ENCODE peak calls at places on chromosomes 7 and 10, in five cellular contexts. I is heart right ventricle; Y is esophagus squamous epithelium; V is CD8-positive, alpha-beta memory T cell; W is mesendoderm. P is an unnamed sample.

GRCh38 chr7:44796034-44796503 is 412 bp upstream of the PPIA start:
- DNase-seq in V (no peak), Y (no peak), I (no peak), W (peak), P (peak)

GRCh38 chr10:17643339-17643754 is 604 bp upstream of the STAM start:
- DNase-seq in V (no peak), I (peak), Y (no peak), W (peak), P (no peak)

GRCh38 chr10:67607472-67607871 is 88.5 kb downstream of the CTNNA3 start:
- DNase-seq in W (no peak), Y (no peak), I (no peak), V (no peak), P (no peak)

GRCh38 chr7:46660402-46660801 is 739.3 kb upstream of the IGFBP3 start:
- DNase-seq in W (no peak), Y (no peak), V (no peak), I (no peak), P (no peak)

GRCh38 chr7:42677751-42678231 is 234.1 kb downstream of the C7orf25 start:
- DNase-seq in V (no peak), I (no peak), Y (no peak), W (no peak), P (no peak)

GRCh38 chr10:15802375-15802949 is 57.8 kb downstream of the MINDY3 start:
- DNase-seq in Y (no peak), W (peak), I (no peak), V (no peak), P (peak)

GRCh38 chr7:144391823-144392255 is 11.7 kb downstream of the NOBOX start:
- DNase-seq in I (peak), Y (no peak), W (peak), V (no peak), P (no peak)

GRCh38 chr7:92766461-92767003 is 69.8 kb downstream of the CDK6 start:
- DNase-seq in W (no peak), I (no peak), V (no peak), Y (no peak), P (no peak)

GRCh38 chr10:36185096-36185495 is 543.0 kb upstream of the FZD8 start:
- DNase-seq in Y (no peak), V (no peak), W (no peak), I (no peak), P (no peak)

GRCh38 chr10:73998623-73999622 is 1.0 kb downstream of the VCL start:
- DNase-seq in W (peak), I (peak), V (peak), Y (no peak), P (peak)

GRCh38 chr7:40162516-40162915 is 27.7 kb downstream of the SUGCT start:
- DNase-seq in I (no peak), V (no peak), W (no peak), Y (no peak), P (no peak)

GRCh38 chr10:72542396-72542815 is 83.5 kb downstream of the MICU1 start:
- DNase-seq in Y (no peak), W (no peak), V (no peak), I (no peak), P (no peak)

GRCh38 chr10:132413226-132414205 is 16.5 kb downstream of the PWWP2B start:
- DNase-seq in I (no peak), V (no peak), Y (no peak), W (no peak), P (no peak)

GRCh38 chr10:80487791-80488538 is 33.9 kb downstream of the TSPAN14 start:
- DNase-seq in W (no peak), I (no peak), Y (no peak), V (peak), P (no peak)

GRCh38 chr7:88200793-88201192 is 19.0 kb downstream of the SRI start:
- DNase-seq in Y (no peak), V (no peak), I (no peak), W (peak), P (no peak)

GRCh38 chr10:9545073-9545472 is 1472.6 kb upstream of the CELF2 start:
- DNase-seq in W (peak), I (no peak), Y (no peak), V (no peak), P (no peak)

GRCh38 chr7:95317966-95318365 is 6.4 kb downstream of the PON1 start:
- DNase-seq in Y (no peak), W (no peak), V (no peak), I (no peak), P (no peak)

GRCh38 chr7:7099584-7100014 is 82.7 kb upstream of the C1GALT1 start:
- DNase-seq in I (peak), W (peak), Y (no peak), V (no peak), P (peak)

GRCh38 chr7:138630059-138630610 is 71.0 kb downstream of the SVOPL start:
- DNase-seq in Y (no peak), I (no peak), V (no peak), W (no peak), P (no peak)

GRCh38 chr7:49911906-49912305 is 138.5 kb downstream of the VWC2 start:
- DNase-seq in W (no peak), Y (no peak), V (no peak), I (no peak), P (no peak)

GRCh38 chr7:105107458-105107857 is 93.5 kb downstream of the KMT2E start:
- DNase-seq in I (no peak), W (no peak), Y (no peak), V (no peak), P (no peak)

GRCh38 chr7:136869991-136870798 is 1.7 kb downstream of the CHRM2 start:
- DNase-seq in I (peak), Y (no peak), V (no peak), W (peak), P (peak)

GRCh38 chr7:92848441-92848840 is 12.1 kb upstream of the CDK6 start:
- DNase-seq in I (no peak), W (peak), Y (no peak), V (no peak), P (no peak)

GRCh38 chr7:133081119-133081604 is 728 bp downstream of the CHCHD3 start:
- DNase-seq in I (peak), V (no peak), Y (no peak), W (peak), P (peak)

GRCh38 chr7:17371656-17372524 is 73.4 kb downstream of the AHR start:
- DNase-seq in Y (no peak), W (peak), I (no peak), V (no peak), P (peak)

GRCh38 chr10:89861584-89862287 is 160.3 kb downstream of the KIF20B start:
- DNase-seq in Y (no peak), W (peak), I (no peak), V (no peak), P (peak)
- H3K27ac ChIP-seq in Y (no peak), W (no peak), I (no peak), V (no peak), P (no peak)

GRCh38 chr10:7622969-7623368 is 43.8 kb downstream of the ITIH5 start:
- DNase-seq in Y (no peak), V (no peak), I (no peak), W (peak), P (no peak)

GRCh38 chr10:7626283-7626682 is 40.5 kb downstream of the ITIH5 start:
- DNase-seq in Y (no peak), V (no peak), W (no peak), I (no peak), P (peak)

GRCh38 chr10:7625009-7625408 is 41.8 kb downstream of the ITIH5 start:
- DNase-seq in Y (no peak), I (no peak), V (no peak), W (no peak), P (no peak)

GRCh38 chr10:7625836-7626235 is 40.9 kb downstream of the ITIH5 start:
- DNase-seq in Y (no peak), I (no peak), V (no peak), W (no peak), P (no peak)
- H3K27ac ChIP-seq in Y (peak), I (no peak), V (no peak), W (no peak), P (no peak)

GRCh38 chr10:339038-339391 is 203.8 kb downstream of the ZMYND11 start:
- DNase-seq in I (no peak), W (no peak), V (no peak), Y (no peak), P (no peak)
- H3K27ac ChIP-seq in I (no peak), W (no peak), V (no peak), Y (no peak), P (no peak)

GRCh38 chr7:11714676-11715075 is 117.3 kb downstream of the THSD7A start:
- DNase-seq in I (no peak), V (no peak), Y (no peak), W (no peak), P (peak)
- H3K27ac ChIP-seq in I (no peak), V (no peak), Y (no peak), W (no peak), P (peak)

GRCh38 chr10:124339119-124339807 is 79.5 kb downstream of the OAT start:
- DNase-seq in I (no peak), V (no peak), W (no peak), Y (no peak), P (no peak)
- H3K27ac ChIP-seq in I (no peak), V (no peak), W (no peak), Y (no peak), P (no peak)

DNA sequence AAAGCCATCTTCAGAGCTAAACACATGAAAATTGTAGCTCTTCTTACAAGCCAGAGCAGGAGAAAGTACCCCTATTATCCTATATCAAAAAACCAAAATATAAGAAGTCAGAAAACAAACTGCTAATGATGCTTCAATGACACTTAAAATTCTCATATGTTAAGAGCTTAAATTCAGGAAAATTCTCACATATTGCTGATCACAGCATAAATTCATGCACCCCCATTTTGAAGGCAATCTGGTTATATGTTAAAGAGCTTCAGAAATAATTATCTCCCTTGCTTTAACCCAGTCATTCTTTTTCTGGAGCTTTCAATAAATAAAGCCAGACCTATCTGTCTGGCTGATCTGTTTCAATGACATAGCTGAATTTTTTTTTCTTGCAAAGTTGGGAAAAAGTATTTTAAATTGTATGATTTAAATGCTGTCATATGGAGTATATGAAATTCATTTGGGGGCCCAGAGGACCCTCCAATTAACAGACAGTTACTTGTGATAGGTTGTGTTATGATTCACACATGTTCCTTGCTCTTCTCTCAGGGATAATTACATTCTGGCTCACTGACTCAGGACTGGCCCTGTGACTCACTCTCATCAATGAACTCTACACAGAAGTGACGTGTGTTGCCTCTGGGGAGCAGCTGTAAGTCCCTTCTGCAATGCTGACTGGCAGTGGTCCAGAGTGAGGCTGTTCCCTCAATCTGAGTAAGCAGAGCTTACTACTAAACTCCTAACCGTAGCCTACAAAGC is 85.2 kb downstream of the HGF start:
- DNase-seq in W (peak), I (peak), V (no peak), Y (peak), P (peak)
- H3K27ac ChIP-seq in W (no peak), I (no peak), V (no peak), Y (no peak), P (peak)